ENCODE peak calls at places on chromosomes 5 and 9, in ten cellular contexts. One of them, this sample, is unnamed.

GRCh38 chr9:22916148-22916547 is 469.5 kb downstream of the DMRTA1 start:
- DNase-seq in RWPE2: no peak
- DNase-seq in CD4-positive, alpha-beta T cell: no peak
- DNase-seq in heart left ventricle: no peak
- DNase-seq in fibroblast of pulmonary artery: no peak
- DNase-seq in Calu3: no peak
- DNase-seq in keratinocyte: no peak
- DNase-seq in sigmoid colon: no peak
- DNase-seq in HL-60: no peak
- DNase-seq in right lobe of liver: no peak
- DNase-seq in this sample: no peak

GRCh38 chr5:10671041-10672008 is 89.7 kb downstream of the DAP start:
- DNase-seq in RWPE2: no peak
- DNase-seq in Calu3: no peak
- DNase-seq in fibroblast of pulmonary artery: peak; percentile 32
- DNase-seq in right lobe of liver: peak; percentile 70
- DNase-seq in keratinocyte: no peak
- DNase-seq in sigmoid colon: no peak
- DNase-seq in heart left ventricle: no peak
- DNase-seq in HL-60: peak; percentile 29
- DNase-seq in CD4-positive, alpha-beta T cell: no peak
- DNase-seq in this sample: no peak

GRCh38 chr9:132042324-132042723 is 37.3 kb downstream of the MED27 start:
- DNase-seq in RWPE2: no peak
- DNase-seq in right lobe of liver: no peak
- DNase-seq in Calu3: no peak
- DNase-seq in fibroblast of pulmonary artery: peak; percentile 92
- DNase-seq in HL-60: no peak
- DNase-seq in CD4-positive, alpha-beta T cell: no peak
- DNase-seq in heart left ventricle: no peak
- DNase-seq in keratinocyte: peak; percentile 83
- DNase-seq in sigmoid colon: no peak
- DNase-seq in this sample: no peak

GRCh38 chr5:56183507-56183906 is 49.6 kb downstream of the ANKRD55 start:
- DNase-seq in heart left ventricle: no peak
- DNase-seq in Calu3: no peak
- DNase-seq in HL-60: no peak
- DNase-seq in keratinocyte: peak; percentile 25
- DNase-seq in CD4-positive, alpha-beta T cell: no peak
- DNase-seq in fibroblast of pulmonary artery: peak; percentile 92
- DNase-seq in RWPE2: no peak
- DNase-seq in right lobe of liver: no peak
- DNase-seq in sigmoid colon: no peak
- DNase-seq in this sample: no peak

GRCh38 chr5:42985129-42986037 is 54.7 kb downstream of the ANXA2R start:
- DNase-seq in fibroblast of pulmonary artery: peak; percentile 76
- DNase-seq in HL-60: no peak
- DNase-seq in keratinocyte: no peak
- DNase-seq in Calu3: peak; percentile 38
- DNase-seq in sigmoid colon: no peak
- DNase-seq in heart left ventricle: no peak
- DNase-seq in CD4-positive, alpha-beta T cell: no peak
- DNase-seq in RWPE2: no peak
- DNase-seq in right lobe of liver: no peak
- DNase-seq in this sample: no peak

GRCh38 chr5:6746244-6746643 is 33.0 kb downstream of the TENT4A start:
- DNase-seq in heart left ventricle: no peak
- DNase-seq in sigmoid colon: peak; percentile 39
- DNase-seq in CD4-positive, alpha-beta T cell: no peak
- DNase-seq in Calu3: no peak
- DNase-seq in keratinocyte: no peak
- DNase-seq in fibroblast of pulmonary artery: no peak
- DNase-seq in RWPE2: peak; percentile 32
- DNase-seq in HL-60: no peak
- DNase-seq in right lobe of liver: no peak
- DNase-seq in this sample: no peak

GRCh38 chr9:9557804-9558334 is 1054.9 kb downstream of the PTPRD start:
- DNase-seq in fibroblast of pulmonary artery: no peak
- DNase-seq in heart left ventricle: no peak
- DNase-seq in Calu3: no peak
- DNase-seq in keratinocyte: no peak
- DNase-seq in HL-60: no peak
- DNase-seq in sigmoid colon: no peak
- DNase-seq in RWPE2: no peak
- DNase-seq in CD4-positive, alpha-beta T cell: no peak
- DNase-seq in right lobe of liver: no peak
- DNase-seq in this sample: no peak

GRCh38 chr5:159855476-159856157 is 60.7 kb upstream of the ADRA1B start:
- DNase-seq in sigmoid colon: peak; percentile 82
- DNase-seq in heart left ventricle: peak; percentile 73
- DNase-seq in CD4-positive, alpha-beta T cell: no peak
- DNase-seq in HL-60: no peak
- DNase-seq in right lobe of liver: no peak
- DNase-seq in keratinocyte: no peak
- DNase-seq in fibroblast of pulmonary artery: no peak
- DNase-seq in RWPE2: no peak
- DNase-seq in Calu3: no peak
- DNase-seq in this sample: no peak

GRCh38 chr5:1665803-1666202 is 133.8 kb downstream of the MRPL36 start:
- DNase-seq in RWPE2: no peak
- DNase-seq in right lobe of liver: no peak
- DNase-seq in sigmoid colon: no peak
- DNase-seq in fibroblast of pulmonary artery: no peak
- DNase-seq in keratinocyte: no peak
- DNase-seq in Calu3: no peak
- DNase-seq in HL-60: no peak
- DNase-seq in heart left ventricle: no peak
- DNase-seq in CD4-positive, alpha-beta T cell: no peak
- DNase-seq in this sample: no peak

GRCh38 chr5:1668141-1668721 is 131.4 kb downstream of the MRPL36 start:
- DNase-seq in sigmoid colon: no peak
- DNase-seq in Calu3: no peak
- DNase-seq in CD4-positive, alpha-beta T cell: no peak
- DNase-seq in keratinocyte: no peak
- DNase-seq in right lobe of liver: no peak
- DNase-seq in heart left ventricle: no peak
- DNase-seq in fibroblast of pulmonary artery: no peak
- DNase-seq in RWPE2: no peak
- DNase-seq in HL-60: no peak
- DNase-seq in this sample: no peak

GRCh38 chr5:1666221-1666620 is 133.4 kb downstream of the MRPL36 start:
- DNase-seq in sigmoid colon: no peak
- DNase-seq in HL-60: no peak
- DNase-seq in right lobe of liver: no peak
- DNase-seq in fibroblast of pulmonary artery: no peak
- DNase-seq in Calu3: no peak
- DNase-seq in heart left ventricle: no peak
- DNase-seq in CD4-positive, alpha-beta T cell: no peak
- DNase-seq in RWPE2: no peak
- DNase-seq in keratinocyte: no peak
- DNase-seq in this sample: no peak

GRCh38 chr5:1667648-1668140 is 131.9 kb downstream of the MRPL36 start:
- DNase-seq in RWPE2: no peak
- DNase-seq in fibroblast of pulmonary artery: no peak
- DNase-seq in keratinocyte: no peak
- DNase-seq in HL-60: no peak
- DNase-seq in heart left ventricle: no peak
- DNase-seq in CD4-positive, alpha-beta T cell: no peak
- DNase-seq in Calu3: no peak
- DNase-seq in right lobe of liver: no peak
- DNase-seq in sigmoid colon: no peak
- DNase-seq in this sample: no peak

GRCh38 chr5:1666812-1667588 is 132.6 kb downstream of the MRPL36 start:
- DNase-seq in heart left ventricle: peak; percentile 37
- DNase-seq in HL-60: no peak
- DNase-seq in CD4-positive, alpha-beta T cell: peak; percentile 30
- DNase-seq in sigmoid colon: no peak
- DNase-seq in RWPE2: no peak
- DNase-seq in Calu3: peak; percentile 67
- DNase-seq in right lobe of liver: no peak
- DNase-seq in fibroblast of pulmonary artery: peak; percentile 6
- DNase-seq in keratinocyte: no peak
- DNase-seq in this sample: peak; percentile 53
- TF ChIP-seq CTCF in heart left ventricle: peak; percentile 12
- TF ChIP-seq CTCF in HL-60: no peak
- TF ChIP-seq CTCF in CD4-positive, alpha-beta T cell: no peak
- TF ChIP-seq CTCF in sigmoid colon: no peak
- TF ChIP-seq CTCF in RWPE2: peak; percentile 7
- TF ChIP-seq CTCF in Calu3: peak; percentile 38
- TF ChIP-seq CTCF in right lobe of liver: peak; percentile 10
- TF ChIP-seq CTCF in fibroblast of pulmonary artery: peak; percentile 13
- TF ChIP-seq CTCF in keratinocyte: peak; percentile 62
- TF ChIP-seq CTCF in this sample: no peak

DNA sequence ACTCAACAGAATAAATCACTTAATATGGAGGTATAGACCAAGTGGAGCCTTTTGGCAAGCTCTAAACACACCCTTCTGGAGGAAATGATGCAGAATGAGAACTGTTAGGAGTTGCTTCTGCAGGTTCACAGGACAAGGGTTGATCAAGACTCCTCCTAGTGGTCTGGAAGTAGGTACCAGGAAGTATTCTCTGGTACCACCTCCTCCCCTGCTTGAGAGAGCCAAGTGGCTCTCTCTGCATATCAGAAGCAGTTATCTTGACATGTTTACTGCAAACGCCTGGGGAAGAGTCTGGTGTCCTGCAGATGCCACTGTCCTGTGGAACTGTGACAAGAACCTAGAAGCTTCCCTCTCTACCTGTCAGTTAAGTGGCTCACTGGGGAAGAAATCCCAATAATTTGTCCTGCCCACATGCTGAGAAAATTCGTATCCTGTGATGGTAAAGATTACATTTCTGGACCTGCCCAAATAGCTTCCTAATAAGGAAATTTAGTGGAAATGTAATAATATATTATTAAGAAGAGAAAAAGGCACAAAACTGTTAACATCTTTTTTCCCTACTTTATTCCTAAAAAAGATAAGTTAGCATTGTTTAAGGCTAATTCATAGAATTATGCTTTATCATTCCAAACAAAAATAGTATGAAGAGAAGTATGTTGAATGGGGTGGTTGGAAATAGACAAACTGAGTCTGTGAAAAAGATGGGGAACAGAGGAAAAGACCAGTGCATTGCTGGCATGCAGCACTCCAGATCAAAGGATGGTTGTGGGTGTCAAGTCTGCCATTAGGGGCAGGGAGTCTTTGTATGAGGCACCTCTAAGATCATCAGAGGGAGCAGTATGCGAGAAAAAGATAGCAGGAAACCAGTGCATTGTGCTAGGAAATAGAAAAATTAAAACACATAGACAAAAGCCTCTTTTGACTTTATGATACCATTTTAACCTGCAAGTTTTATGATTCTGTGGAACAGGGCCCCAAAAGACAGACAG is 118.8 kb downstream of the CDC42SE2 start:
- DNase-seq in sigmoid colon: no peak
- DNase-seq in heart left ventricle: no peak
- DNase-seq in HL-60: peak; percentile 7
- DNase-seq in right lobe of liver: no peak
- DNase-seq in CD4-positive, alpha-beta T cell: peak; percentile 43
- DNase-seq in fibroblast of pulmonary artery: peak; percentile 74
- DNase-seq in keratinocyte: peak; percentile 23
- DNase-seq in RWPE2: no peak
- DNase-seq in Calu3: peak; percentile 63
- DNase-seq in this sample: peak; percentile 30
- TF ChIP-seq CTCF in sigmoid colon: peak; percentile 12
- TF ChIP-seq CTCF in heart left ventricle: peak; percentile 19
- TF ChIP-seq CTCF in HL-60: peak; percentile 36
- TF ChIP-seq CTCF in right lobe of liver: peak; percentile 40
- TF ChIP-seq CTCF in CD4-positive, alpha-beta T cell: peak; percentile 68
- TF ChIP-seq CTCF in fibroblast of pulmonary artery: peak; percentile 62
- TF ChIP-seq CTCF in keratinocyte: peak; percentile 80
- TF ChIP-seq CTCF in RWPE2: peak; percentile 83
- TF ChIP-seq CTCF in Calu3: peak; percentile 80
- TF ChIP-seq CTCF in this sample: peak; percentile 74

GRCh38 chr9:91033270-91033669 is 231.7 kb downstream of the SYK start:
- DNase-seq in Calu3: no peak
- DNase-seq in CD4-positive, alpha-beta T cell: no peak
- DNase-seq in right lobe of liver: no peak
- DNase-seq in RWPE2: no peak
- DNase-seq in fibroblast of pulmonary artery: no peak
- DNase-seq in heart left ventricle: no peak
- DNase-seq in sigmoid colon: no peak
- DNase-seq in HL-60: no peak
- DNase-seq in keratinocyte: no peak
- DNase-seq in this sample: no peak

GRCh38 chr9:91034976-91035824 is 233.6 kb downstream of the SYK start:
- DNase-seq in keratinocyte: no peak
- DNase-seq in Calu3: no peak
- DNase-seq in CD4-positive, alpha-beta T cell: no peak
- DNase-seq in right lobe of liver: no peak
- DNase-seq in fibroblast of pulmonary artery: no peak
- DNase-seq in HL-60: no peak
- DNase-seq in sigmoid colon: no peak
- DNase-seq in RWPE2: no peak
- DNase-seq in heart left ventricle: no peak
- DNase-seq in this sample: no peak

GRCh38 chr9:91032056-91032455 is 230.4 kb downstream of the SYK start:
- DNase-seq in RWPE2: no peak
- DNase-seq in Calu3: no peak
- DNase-seq in sigmoid colon: no peak
- DNase-seq in keratinocyte: no peak
- DNase-seq in heart left ventricle: no peak
- DNase-seq in HL-60: no peak
- DNase-seq in CD4-positive, alpha-beta T cell: no peak
- DNase-seq in fibroblast of pulmonary artery: no peak
- DNase-seq in right lobe of liver: no peak
- DNase-seq in this sample: no peak

GRCh38 chr9:91034521-91034920 is 232.9 kb downstream of the SYK start:
- DNase-seq in fibroblast of pulmonary artery: no peak
- DNase-seq in keratinocyte: no peak
- DNase-seq in CD4-positive, alpha-beta T cell: no peak
- DNase-seq in Calu3: no peak
- DNase-seq in HL-60: no peak
- DNase-seq in right lobe of liver: no peak
- DNase-seq in heart left ventricle: no peak
- DNase-seq in RWPE2: no peak
- DNase-seq in sigmoid colon: no peak
- DNase-seq in this sample: no peak

DNA sequence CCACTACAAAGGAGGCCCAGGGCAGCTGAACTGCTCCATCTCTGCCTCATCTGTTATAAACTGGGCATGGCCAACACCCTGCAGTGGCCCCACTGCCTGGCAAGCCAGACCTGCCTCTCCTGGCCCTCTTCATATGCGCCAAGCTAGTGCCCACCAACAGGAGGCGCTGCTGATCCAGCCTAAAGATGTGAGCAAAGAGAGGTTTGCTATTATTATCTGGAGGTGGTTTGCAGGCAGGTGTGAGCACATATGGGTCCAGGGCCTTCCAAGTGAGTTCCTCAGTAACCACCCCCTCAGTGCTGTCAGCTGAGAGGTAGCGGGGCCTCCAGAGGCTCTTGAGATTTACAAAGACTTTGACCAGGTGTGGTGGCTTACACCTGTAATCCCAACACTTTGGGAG is 232.2 kb downstream of the SYK start:
- DNase-seq in right lobe of liver: no peak
- DNase-seq in sigmoid colon: no peak
- DNase-seq in HL-60: no peak
- DNase-seq in RWPE2: no peak
- DNase-seq in keratinocyte: no peak
- DNase-seq in fibroblast of pulmonary artery: no peak
- DNase-seq in heart left ventricle: no peak
- DNase-seq in CD4-positive, alpha-beta T cell: peak; percentile 38
- DNase-seq in Calu3: no peak
- DNase-seq in this sample: no peak
- TF ChIP-seq CTCF in right lobe of liver: peak; percentile 29
- TF ChIP-seq CTCF in sigmoid colon: no peak
- TF ChIP-seq CTCF in HL-60: peak; percentile 23
- TF ChIP-seq CTCF in RWPE2: peak; percentile 12
- TF ChIP-seq CTCF in keratinocyte: peak; percentile 71
- TF ChIP-seq CTCF in fibroblast of pulmonary artery: peak; percentile 45
- TF ChIP-seq CTCF in heart left ventricle: no peak
- TF ChIP-seq CTCF in CD4-positive, alpha-beta T cell: peak; percentile 34
- TF ChIP-seq CTCF in Calu3: no peak
- TF ChIP-seq CTCF in this sample: no peak

GRCh38 chr9:72823971-72824370 is 128.9 kb downstream of the ALDH1A1 start:
- DNase-seq in keratinocyte: no peak
- DNase-seq in CD4-positive, alpha-beta T cell: no peak
- DNase-seq in RWPE2: no peak
- DNase-seq in heart left ventricle: no peak
- DNase-seq in HL-60: no peak
- DNase-seq in sigmoid colon: no peak
- DNase-seq in fibroblast of pulmonary artery: no peak
- DNase-seq in Calu3: no peak
- DNase-seq in right lobe of liver: no peak
- DNase-seq in this sample: no peak
- TF ChIP-seq CTCF in keratinocyte: no peak
- TF ChIP-seq CTCF in CD4-positive, alpha-beta T cell: no peak
- TF ChIP-seq CTCF in RWPE2: no peak
- TF ChIP-seq CTCF in heart left ventricle: no peak
- TF ChIP-seq CTCF in HL-60: no peak
- TF ChIP-seq CTCF in sigmoid colon: no peak
- TF ChIP-seq CTCF in fibroblast of pulmonary artery: no peak
- TF ChIP-seq CTCF in Calu3: no peak
- TF ChIP-seq CTCF in right lobe of liver: no peak
- TF ChIP-seq CTCF in this sample: no peak

This sample was measured in natural killer cell.